ENCODE peak calls at places on chromosomes 5 and 9, in ten cellular contexts. A is IMR-90, R is HepG2, C is lower leg skin, V is upper lobe of left lung, Z is adrenal gland, P is HCT116, B is uterus, W is heart left ventricle, L is endothelial cell of umbilical vein. M is an unnamed sample.

GRCh38 chr9:22446950-22447606 is 454 bp downstream of the DMRTA1 start:
- DNase-seq in A (peak; percentile 20), R (no peak), B (no peak), P (no peak), C (no peak), Z (peak; percentile 46), W (peak; percentile 71), L (peak; percentile 72), V (peak; percentile 92), M (peak; percentile 76)

GRCh38 chr5:17255471-17256016 is 38.1 kb downstream of the BASP1 start:
- DNase-seq in P (no peak), W (no peak), A (no peak), R (no peak), C (no peak), Z (no peak), V (no peak), B (no peak), L (no peak), M (no peak)

GRCh38 chr5:104241051-104241450 is 678.5 kb upstream of the NUDT12 start:
- DNase-seq in W (no peak), P (no peak), A (no peak), C (peak; percentile 19), B (no peak), L (no peak), Z (no peak), V (no peak), R (no peak), M (no peak)

GRCh38 chr9:130791279-130791894 is 43.7 kb upstream of the ABL1 start:
- DNase-seq in V (no peak), L (no peak), B (no peak), R (no peak), A (no peak), P (no peak), C (no peak), W (no peak), Z (no peak), M (no peak)

GRCh38 chr9:68690088-68690487 is 15.0 kb upstream of the PIP5K1B start:
- DNase-seq in P (no peak), Z (peak; percentile 74), W (peak; percentile 76), A (no peak), L (peak; percentile 43), B (peak; percentile 47), R (no peak), C (no peak), V (no peak), M (peak; percentile 66)

GRCh38 chr9:15244001-15244441 is 63.0 kb downstream of the TTC39B start:
- DNase-seq in W (no peak), A (peak; percentile 81), Z (no peak), R (no peak), P (no peak), L (peak; percentile 11), B (no peak), C (no peak), V (no peak), M (no peak)

GRCh38 chr5:148760945-148761638 is 65.3 kb upstream of the ADRB2 start:
- DNase-seq in B (no peak), A (no peak), P (no peak), C (no peak), W (no peak), Z (no peak), R (no peak), V (no peak), L (no peak), M (no peak)

GRCh38 chr5:78544531-78545200 is 103.9 kb downstream of the LHFPL2 start:
- DNase-seq in A (peak; percentile 85), Z (no peak), W (peak; percentile 46), P (no peak), R (no peak), C (no peak), L (no peak), B (no peak), V (no peak), M (no peak)

GRCh38 chr5:65032250-65032649 is 263.5 kb downstream of the CWC27 start:
- DNase-seq in B (no peak), Z (no peak), P (no peak), W (peak; percentile 34), V (no peak), L (peak; percentile 44), R (no peak), A (peak; percentile 100), C (no peak), M (no peak)

GRCh38 chr5:172774561-172775271 is 3.7 kb upstream of the DUSP1 start:
- DNase-seq in A (no peak), W (no peak), R (no peak), Z (no peak), B (no peak), V (no peak), L (no peak), C (no peak), P (no peak), M (no peak)

GRCh38 chr5:97245371-97245770 is 62.3 kb upstream of the RIOK2 start:
- DNase-seq in Z (no peak), L (no peak), B (no peak), W (no peak), P (no peak), C (no peak), A (no peak), R (no peak), V (no peak), M (no peak)

GRCh38 chr9:133953976-133954709 is 38.0 kb downstream of the VAV2 start:
- DNase-seq in V (peak; percentile 64), R (no peak), W (no peak), P (no peak), B (no peak), L (no peak), Z (no peak), C (no peak), A (no peak), M (no peak)

GRCh38 chr5:96324708-96325107 is 108.3 kb downstream of the PCSK1 start:
- DNase-seq in R (peak; percentile 22), V (no peak), W (no peak), C (no peak), A (peak; percentile 96), P (peak; percentile 56), Z (no peak), L (peak; percentile 60), B (no peak), M (no peak)

GRCh38 chr5:111172504-111172903 is 51.7 kb upstream of the CAMK4 start:
- DNase-seq in A (no peak), Z (no peak), V (no peak), C (no peak), W (no peak), B (no peak), L (no peak), P (no peak), R (no peak), M (peak; percentile 14)

DNA sequence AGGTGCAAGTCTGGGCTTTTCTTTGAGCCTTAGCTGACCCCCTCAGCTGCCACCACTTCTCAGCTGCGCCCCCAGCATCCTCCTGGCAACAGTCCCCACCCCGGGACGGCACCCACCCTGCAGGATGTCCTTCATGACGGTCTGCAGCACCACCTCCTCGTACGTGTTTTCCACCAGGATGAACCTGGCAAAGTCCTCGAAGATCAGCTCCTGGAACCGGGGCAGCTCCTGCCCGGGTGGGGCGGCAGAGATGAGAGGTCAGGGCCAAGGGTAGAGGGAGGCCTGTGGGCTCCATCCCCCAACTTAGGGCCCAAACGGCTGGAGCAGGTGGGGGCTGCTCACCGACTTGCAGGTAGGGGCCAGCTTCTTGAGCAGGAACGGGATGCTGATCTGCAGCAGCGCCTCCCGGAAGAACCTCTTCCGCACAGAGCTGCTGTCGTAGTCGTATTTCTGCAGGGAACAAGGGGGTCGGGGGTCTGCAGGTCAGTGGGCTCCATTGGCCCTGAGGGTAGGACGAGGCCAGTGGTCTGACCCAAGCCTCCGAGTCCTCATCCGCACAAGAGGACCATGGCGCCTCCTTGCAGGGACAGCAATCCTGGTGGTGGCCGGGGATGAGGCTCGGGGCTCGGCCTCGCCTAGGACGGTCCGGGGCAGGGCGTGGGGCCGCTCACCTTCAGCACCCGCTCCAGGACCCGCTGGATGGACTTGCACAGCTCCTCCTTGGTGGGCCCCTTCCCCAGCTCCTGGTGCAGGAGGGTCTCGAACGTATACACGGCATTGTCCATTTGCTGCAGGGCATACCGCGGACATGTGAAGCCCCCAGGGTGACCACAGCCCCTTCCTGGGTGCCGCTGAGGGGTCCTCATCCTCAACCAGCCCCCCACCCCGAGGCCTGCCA is 56.7 kb downstream of the LRSAM1 start:
- DNase-seq in W (no peak), R (no peak), L (no peak), Z (no peak), B (no peak), C (no peak), A (no peak), P (no peak), V (peak; percentile 77), M (no peak)
- TF ChIP-seq POLR2A in W (no peak), R (no peak), L (no peak), Z (no peak), B (no peak), C (no peak), A (no peak), P (no peak), V (no peak), M (no peak)

GRCh38 chr5:23012842-23013241 is 159.7 kb upstream of the CDH12 start:
- DNase-seq in Z (no peak), P (no peak), R (no peak), A (no peak), L (no peak), C (no peak), V (no peak), B (no peak), W (no peak), M (no peak)
- H3K4me3 ChIP-seq in Z (no peak overlapping the region), P (no peak overlapping the region), R (peak overlapping the region; percentile 40), A (no peak overlapping the region), L (no peak overlapping the region), C (no peak overlapping the region), V (peak overlapping the region; percentile 34), B (peak overlapping the region; percentile 1), W (peak overlapping the region; percentile 22), M (no peak overlapping the region)

DNA sequence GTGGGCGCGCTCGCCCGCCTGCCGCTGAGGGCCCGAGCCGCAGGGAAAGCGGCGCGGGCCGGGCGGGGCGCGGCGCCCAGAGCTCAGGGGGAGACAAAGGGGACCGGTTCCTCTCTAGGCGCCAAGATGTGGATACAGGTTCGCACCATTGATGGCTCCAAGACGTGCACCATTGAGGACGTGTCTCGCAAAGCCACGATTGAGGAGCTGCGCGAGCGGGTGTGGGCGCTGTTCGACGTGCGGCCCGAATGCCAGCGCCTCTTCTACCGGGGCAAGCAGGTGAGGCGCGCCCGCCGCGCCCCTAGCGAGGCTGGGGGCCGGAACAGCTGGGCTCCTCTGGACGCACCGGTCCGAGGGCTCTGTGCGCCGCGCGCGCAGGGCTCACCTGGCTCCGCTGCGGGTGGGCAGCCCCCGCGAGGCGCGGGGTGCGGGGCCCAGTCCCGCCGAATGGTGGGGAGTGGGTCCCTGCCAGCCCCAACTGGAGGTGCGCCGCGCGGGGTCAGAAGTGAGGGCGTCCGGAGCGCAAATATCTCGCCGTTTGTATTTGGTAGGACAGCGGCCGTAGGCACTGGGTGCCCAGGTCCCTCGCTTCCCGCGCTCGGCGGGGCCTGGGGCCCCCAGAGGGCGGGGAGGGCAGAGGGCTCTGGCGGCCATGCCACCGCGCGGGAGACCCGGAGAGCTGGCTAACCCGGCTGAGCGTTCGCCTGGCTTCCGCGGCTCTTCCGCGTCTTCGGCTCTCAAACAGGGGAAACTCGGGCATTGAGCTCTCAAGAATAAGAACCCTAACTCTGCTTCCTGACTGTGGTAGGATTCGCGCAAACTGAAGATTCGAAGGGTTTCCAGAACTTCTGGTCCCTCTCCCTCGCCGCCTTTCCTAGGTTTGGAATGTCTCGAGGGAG is 615 bp downstream of the UHRF2 start:
- DNase-seq in A (no peak), L (no peak), W (no peak), R (no peak), V (peak; percentile 92), B (peak; percentile 31), C (peak; percentile 25), Z (peak; percentile 54), P (no peak), M (peak; percentile 58)
- TF ChIP-seq POLR2A in A (no peak), L (no peak), W (no peak), R (peak; percentile 5), V (no peak), B (no peak), C (no peak), Z (no peak), P (no peak), M (no peak)

GRCh38 chr5:55324815-55325418 is 17.1 kb downstream of the MTREX start:
- DNase-seq in A (peak; percentile 58), W (no peak), V (no peak), B (no peak), C (no peak), L (peak; percentile 67), P (peak; percentile 32), Z (no peak), R (peak; percentile 49), M (no peak)
- H3K4me3 ChIP-seq in A (no peak overlapping the region), W (no peak overlapping the region), V (no peak overlapping the region), B (no peak overlapping the region), C (no peak overlapping the region), L (no peak overlapping the region), P (no peak overlapping the region), Z (no peak overlapping the region), R (no peak overlapping the region), M (no peak overlapping the region)

M was measured in body of pancreas.